ENCODE peak calls at places on chromosomes 11 and 22, in four cellular contexts. One of them, this sample, is unnamed.

GRCh38 chr11:71330996-71331395 is 78.6 kb upstream of the SHANK2 start:
- DNase-seq in neural crest cell: no peak
- DNase-seq in fibroblast of mammary gland: no peak
- DNase-seq in foreskin fibroblast: no peak
- DNase-seq in this sample: no peak

GRCh38 chr22:50169774-50170341 is 673 bp upstream of the PANX2 start:
- DNase-seq in neural crest cell: no peak
- DNase-seq in fibroblast of mammary gland: no peak
- DNase-seq in foreskin fibroblast: no peak
- DNase-seq in this sample: no peak

GRCh38 chr11:112364962-112365481 is 104.4 kb upstream of the PLET1 start:
- DNase-seq in neural crest cell: no peak
- DNase-seq in fibroblast of mammary gland: peak; percentile 93
- DNase-seq in foreskin fibroblast: peak; percentile 94
- DNase-seq in this sample: peak; percentile 88

GRCh38 chr11:70883973-70884688 is 368.2 kb downstream of the SHANK2 start:
- DNase-seq in neural crest cell: no peak
- DNase-seq in fibroblast of mammary gland: peak; percentile 9
- DNase-seq in foreskin fibroblast: peak; percentile 16
- DNase-seq in this sample: no peak

GRCh38 chr11:115112779-115113178 is 391.4 kb downstream of the CADM1 start:
- DNase-seq in neural crest cell: peak; percentile 42
- DNase-seq in fibroblast of mammary gland: no peak
- DNase-seq in foreskin fibroblast: no peak
- DNase-seq in this sample: no peak

GRCh38 chr11:88478136-88478785 is 140.7 kb upstream of the CTSC start:
- DNase-seq in neural crest cell: no peak
- DNase-seq in fibroblast of mammary gland: peak; percentile 6
- DNase-seq in foreskin fibroblast: no peak
- DNase-seq in this sample: no peak

GRCh38 chr22:38738475-38739070 is 17.2 kb downstream of the SUN2 start:
- DNase-seq in neural crest cell: no peak
- DNase-seq in fibroblast of mammary gland: no peak
- DNase-seq in foreskin fibroblast: no peak
- DNase-seq in this sample: no peak

GRCh38 chr22:47474464-47474863 is 712.0 kb downstream of the TBC1D22A start:
- DNase-seq in neural crest cell: no peak
- DNase-seq in fibroblast of mammary gland: no peak
- DNase-seq in foreskin fibroblast: no peak
- DNase-seq in this sample: peak; percentile 23

GRCh38 chr22:20574920-20575353 is 67.5 kb downstream of the MED15 start:
- DNase-seq in neural crest cell: no peak
- DNase-seq in fibroblast of mammary gland: no peak
- DNase-seq in foreskin fibroblast: no peak
- DNase-seq in this sample: no peak

GRCh38 chr11:848988-849824 is 6.6 kb downstream of the TSPAN4 start:
- DNase-seq in neural crest cell: peak; percentile 71
- DNase-seq in fibroblast of mammary gland: no peak
- DNase-seq in foreskin fibroblast: no peak
- DNase-seq in this sample: no peak

GRCh38 chr11:41461057-41461681 is 1.7 kb upstream of the LRRC4C start:
- DNase-seq in neural crest cell: no peak
- DNase-seq in fibroblast of mammary gland: peak; percentile 6
- DNase-seq in foreskin fibroblast: no peak
- DNase-seq in this sample: peak; percentile 17

GRCh38 chr11:128575174-128575955 is 12.0 kb downstream of the ETS1 start:
- DNase-seq in neural crest cell: no peak
- DNase-seq in fibroblast of mammary gland: no peak
- DNase-seq in foreskin fibroblast: no peak
- DNase-seq in this sample: no peak

GRCh38 chr11:31643831-31644230 is 134.3 kb downstream of the ELP4 start:
- DNase-seq in neural crest cell: no peak
- DNase-seq in fibroblast of mammary gland: peak; percentile 70
- DNase-seq in foreskin fibroblast: peak; percentile 19
- DNase-seq in this sample: peak; percentile 67

GRCh38 chr22:38841211-38841610 is 2.6 kb downstream of the NPTXR start:
- DNase-seq in neural crest cell: no peak
- DNase-seq in fibroblast of mammary gland: no peak
- DNase-seq in foreskin fibroblast: no peak
- DNase-seq in this sample: no peak

GRCh38 chr11:76209956-76210885 is 3.9 kb upstream of the WNT11 start:
- DNase-seq in neural crest cell: peak; percentile 37
- DNase-seq in fibroblast of mammary gland: peak; percentile 65
- DNase-seq in foreskin fibroblast: peak; percentile 67
- DNase-seq in this sample: peak; percentile 63

GRCh38 chr11:128135451-128135850 is 451.9 kb downstream of the ETS1 start:
- DNase-seq in neural crest cell: no peak
- DNase-seq in fibroblast of mammary gland: no peak
- DNase-seq in foreskin fibroblast: no peak
- DNase-seq in this sample: peak; percentile 59

GRCh38 chr22:19663286-19663815 is 51.0 kb upstream of the SEPTIN5 start:
- DNase-seq in neural crest cell: no peak
- DNase-seq in fibroblast of mammary gland: peak; percentile 83
- DNase-seq in foreskin fibroblast: peak; percentile 50
- DNase-seq in this sample: peak; percentile 83

GRCh38 chr22:32996276-32996675 is 61.9 kb downstream of the SYN3 start:
- DNase-seq in neural crest cell: no peak
- DNase-seq in fibroblast of mammary gland: no peak
- DNase-seq in foreskin fibroblast: no peak
- DNase-seq in this sample: no peak

GRCh38 chr22:18970180-18970947 is 34.3 kb upstream of the PRODH start:
- DNase-seq in neural crest cell: peak; percentile 56
- DNase-seq in fibroblast of mammary gland: no peak
- DNase-seq in foreskin fibroblast: no peak
- DNase-seq in this sample: no peak

GRCh38 chr11:122755409-122755808 is 82.9 kb upstream of the CRTAM start:
- DNase-seq in neural crest cell: no peak
- DNase-seq in fibroblast of mammary gland: no peak
- DNase-seq in foreskin fibroblast: no peak
- DNase-seq in this sample: no peak

GRCh38 chr22:36197601-36198146 is 3.9 kb downstream of the APOL4 start:
- DNase-seq in neural crest cell: peak; percentile 29
- DNase-seq in fibroblast of mammary gland: no peak
- DNase-seq in foreskin fibroblast: no peak
- DNase-seq in this sample: no peak

GRCh38 chr11:18836415-18836814 is 44.8 kb upstream of the PTPN5 start:
- DNase-seq in neural crest cell: no peak
- DNase-seq in fibroblast of mammary gland: no peak
- DNase-seq in foreskin fibroblast: no peak
- DNase-seq in this sample: no peak

GRCh38 chr22:29202231-29203192 is 3.2 kb upstream of the EMID1 start:
- DNase-seq in neural crest cell: no peak
- DNase-seq in fibroblast of mammary gland: peak; percentile 5
- DNase-seq in foreskin fibroblast: no peak
- DNase-seq in this sample: peak; percentile 91

GRCh38 chr11:123321641-123322040 is 108.4 kb upstream of the GRAMD1B start:
- DNase-seq in neural crest cell: no peak
- DNase-seq in fibroblast of mammary gland: peak; percentile 75
- DNase-seq in foreskin fibroblast: no peak
- DNase-seq in this sample: no peak

GRCh38 chr11:1917523-1918435 is 1.7 kb upstream of the TNNT3 start:
- DNase-seq in neural crest cell: no peak
- DNase-seq in fibroblast of mammary gland: no peak
- DNase-seq in foreskin fibroblast: no peak
- DNase-seq in this sample: no peak
- TF ChIP-seq CTCF in neural crest cell: peak; percentile 50
- TF ChIP-seq CTCF in fibroblast of mammary gland: peak; percentile 43
- TF ChIP-seq CTCF in foreskin fibroblast: no peak
- TF ChIP-seq CTCF in this sample: peak; percentile 43

DNA sequence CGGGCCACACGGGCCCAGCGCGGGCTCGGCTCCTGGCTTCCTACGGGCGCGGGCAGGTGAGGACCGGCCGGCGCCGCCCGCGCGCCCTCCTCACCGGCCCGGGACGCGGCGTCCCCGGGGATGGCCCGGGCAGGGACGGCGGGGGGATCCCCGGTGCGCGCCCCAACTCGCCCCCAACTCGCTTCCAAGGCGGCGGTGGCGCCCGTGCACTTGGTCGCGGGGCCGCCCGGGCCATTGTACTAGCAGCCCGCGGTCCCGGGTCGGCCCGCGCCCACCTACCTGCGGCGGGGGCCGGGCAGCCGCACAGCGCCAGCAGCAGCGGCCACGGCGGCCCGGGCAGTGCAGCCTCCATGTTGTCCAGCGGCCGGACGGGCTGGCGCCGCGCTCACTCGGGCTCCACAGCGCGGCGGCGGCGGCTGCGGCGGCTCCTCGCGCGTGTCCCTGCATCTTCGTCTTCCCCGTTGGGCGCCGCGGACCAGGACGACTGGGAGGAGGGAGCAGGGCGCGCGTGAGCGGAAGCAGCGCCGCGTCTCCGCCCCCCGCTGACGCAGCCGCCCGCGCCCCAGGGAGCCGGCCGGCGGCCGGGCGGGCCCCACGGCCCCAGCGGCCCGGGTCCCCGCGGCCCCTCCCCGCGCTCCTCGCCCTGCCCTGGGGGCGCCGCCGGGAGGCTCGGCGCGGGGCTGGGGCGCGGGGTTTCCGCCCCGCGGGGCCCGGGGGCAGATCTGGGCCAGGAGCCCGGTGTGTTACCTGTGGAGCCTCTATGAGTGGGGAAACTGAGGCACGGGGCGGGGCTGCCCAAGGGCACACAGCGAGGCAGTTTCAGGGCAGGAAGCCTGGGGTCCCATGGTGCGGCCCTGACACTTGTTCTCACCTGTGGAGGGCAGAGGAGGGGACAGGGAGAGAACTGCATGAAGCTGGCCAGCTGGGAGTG is 159.3 kb upstream of the GRK3 start:
- DNase-seq in neural crest cell: no peak
- DNase-seq in fibroblast of mammary gland: peak; percentile 50
- DNase-seq in foreskin fibroblast: peak; percentile 72
- DNase-seq in this sample: peak; percentile 32
- TF ChIP-seq CTCF in neural crest cell: no peak
- TF ChIP-seq CTCF in fibroblast of mammary gland: no peak
- TF ChIP-seq CTCF in foreskin fibroblast: no peak
- TF ChIP-seq CTCF in this sample: no peak

DNA sequence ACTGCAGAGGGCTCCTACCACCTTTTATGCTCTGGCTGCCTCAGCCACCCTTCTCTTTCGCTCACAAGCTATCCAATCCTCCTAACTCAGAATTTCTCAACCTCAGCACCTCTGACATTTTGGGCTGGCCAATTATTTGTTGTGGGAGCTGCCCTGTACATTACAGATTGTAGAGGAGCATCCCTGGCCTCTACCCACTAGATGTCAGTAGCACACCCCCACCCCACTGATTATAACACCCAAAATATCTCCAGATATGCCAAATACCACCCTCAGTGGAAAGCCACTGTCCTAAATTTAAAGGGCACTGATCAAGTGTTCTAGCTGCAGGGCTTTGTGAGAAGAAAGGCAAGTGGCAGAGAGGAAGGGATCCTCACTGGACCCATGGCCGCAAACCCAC is 443.1 kb downstream of the SOX6 start:
- DNase-seq in neural crest cell: no peak
- DNase-seq in fibroblast of mammary gland: no peak
- DNase-seq in foreskin fibroblast: no peak
- DNase-seq in this sample: no peak
- TF ChIP-seq CTCF in neural crest cell: no peak
- TF ChIP-seq CTCF in fibroblast of mammary gland: peak; percentile 4
- TF ChIP-seq CTCF in foreskin fibroblast: no peak
- TF ChIP-seq CTCF in this sample: peak; percentile 21

GRCh38 chr22:46122511-46122971 is 27.8 kb upstream of the PPARA start:
- DNase-seq in neural crest cell: peak; percentile 84
- DNase-seq in fibroblast of mammary gland: peak; percentile 57
- DNase-seq in foreskin fibroblast: no peak
- DNase-seq in this sample: no peak
- TF ChIP-seq CTCF in neural crest cell: peak; percentile 97
- TF ChIP-seq CTCF in fibroblast of mammary gland: peak; percentile 71
- TF ChIP-seq CTCF in foreskin fibroblast: peak; percentile 81
- TF ChIP-seq CTCF in this sample: peak; percentile 90

DNA sequence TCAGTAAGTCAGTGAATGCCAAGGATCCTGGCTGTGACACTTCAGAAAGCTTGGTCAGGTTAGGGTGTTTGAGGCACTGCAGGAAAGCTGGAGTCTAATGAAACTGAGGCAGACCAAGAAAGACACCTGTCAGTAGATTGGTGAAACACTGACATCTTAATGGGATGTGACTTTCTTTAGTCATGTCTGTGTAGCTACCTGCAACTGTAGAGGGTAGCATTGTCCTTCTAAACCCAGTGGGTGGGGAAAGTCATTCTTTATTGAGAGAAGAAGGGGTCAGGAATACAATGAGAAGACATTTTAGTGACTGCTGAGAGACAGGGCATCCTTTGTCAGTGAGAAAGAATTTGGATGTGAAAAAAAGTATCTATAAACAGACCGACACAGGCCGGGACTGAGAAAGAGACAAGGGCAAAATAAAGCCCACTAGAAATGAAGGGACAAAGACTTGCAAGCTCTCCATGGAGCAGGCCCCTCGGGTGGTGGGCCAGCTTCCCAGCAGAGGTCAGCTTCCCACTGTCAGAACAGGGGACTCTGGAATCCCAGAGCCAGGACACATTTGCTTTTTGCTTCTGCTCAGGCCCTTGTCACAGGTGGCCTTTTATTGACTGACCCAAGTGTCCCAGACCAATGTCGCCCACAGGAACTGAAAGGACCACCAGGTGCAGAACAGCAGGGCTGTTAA is 213.0 kb downstream of the TENM4 start:
- DNase-seq in neural crest cell: no peak
- DNase-seq in fibroblast of mammary gland: no peak
- DNase-seq in foreskin fibroblast: no peak
- DNase-seq in this sample: no peak
- TF ChIP-seq CTCF in neural crest cell: no peak
- TF ChIP-seq CTCF in fibroblast of mammary gland: no peak
- TF ChIP-seq CTCF in foreskin fibroblast: no peak
- TF ChIP-seq CTCF in this sample: peak; percentile 19

This sample was measured in astrocyte of the spinal cord.